ENCODE peak calls at places on chromosomes 13 and 19, in six cellular contexts. I is uterus; K is activated naive CD4-positive, alpha-beta T cell; G is neural crest cell; X is nephron progenitor cell; P is lower leg skin. N is an unnamed sample.

GRCh38 chr13:24727731-24728601 is 36.0 kb upstream of the RNF17 start:
- DNase-seq in G (peak), X (peak), I (no peak), P (peak), K (peak), N (no peak)

GRCh38 chr13:76455960-76456359 is 430.2 kb downstream of the KCTD12 start:
- DNase-seq in I (no peak), P (no peak), K (no peak), X (no peak), G (no peak), N (no peak)

GRCh38 chr13:49683489-49683888 is 7.8 kb downstream of the EBPL start:
- DNase-seq in P (no peak), K (no peak), I (no peak), G (no peak), X (no peak), N (no peak)

GRCh38 chr13:113187263-113187669 is 21.2 kb downstream of the PCID2 start:
- DNase-seq in G (no peak), I (peak), K (no peak), P (peak), X (no peak), N (peak)

GRCh38 chr19:40165362-40165937 is 25.8 kb upstream of the MAP3K10 start:
- DNase-seq in G (peak), K (peak), X (peak), P (peak), I (peak), N (no peak)

GRCh38 chr19:1045247-1045603 is 5.3 kb downstream of the ABCA7 start:
- DNase-seq in X (peak), G (no peak), I (no peak), K (peak), P (no peak), N (no peak)

GRCh38 chr19:402786-403185 is 6.2 kb downstream of the C2CD4C start:
- DNase-seq in K (no peak), I (no peak), P (no peak), G (no peak), X (no peak), N (no peak)

GRCh38 chr19:54481326-54481930 is 8.3 kb upstream of the CDC42EP5 start:
- DNase-seq in G (peak), X (peak), P (no peak), I (no peak), K (no peak), N (no peak)

GRCh38 chr19:18769989-18770528 is 21.0 kb downstream of the COMP start:
- DNase-seq in I (no peak), X (no peak), G (no peak), P (no peak), K (no peak), N (no peak)

GRCh38 chr19:8208119-8208709 is 956 bp upstream of the CERS4 start:
- DNase-seq in K (no peak), G (peak), I (peak), X (peak), P (no peak), N (no peak)

GRCh38 chr19:56751078-56751489 is 79.5 kb upstream of the ZNF835 start:
- DNase-seq in G (no peak), K (no peak), P (no peak), X (no peak), I (peak), N (no peak)

GRCh38 chr19:56504581-56504980 is 3.1 kb upstream of the ZNF471 start:
- DNase-seq in K (no peak), X (no peak), P (no peak), I (no peak), G (no peak), N (no peak)

GRCh38 chr19:28960586-28960985 is 252.4 kb downstream of the UQCRFS1 start:
- DNase-seq in K (no peak), I (no peak), G (no peak), P (no peak), X (no peak), N (no peak)

GRCh38 chr13:19622189-19622588 is 11.3 kb upstream of the MPHOSPH8 start:
- DNase-seq in P (no peak), G (no peak), X (no peak), K (no peak), I (no peak), N (no peak)

GRCh38 chr19:16445238-16446107 is 26.3 kb downstream of the EPS15L1 start:
- DNase-seq in I (no peak), P (no peak), K (no peak), X (no peak), G (no peak), N (no peak)

GRCh38 chr13:66264976-66265375 is 965.2 kb downstream of the PCDH9 start:
- DNase-seq in I (no peak), X (peak), G (no peak), P (no peak), K (no peak), N (no peak)